ENCODE peak calls at places on chromosome 3, in seven cellular contexts. One of them, this sample, is unnamed.

GRCh38 chr3:153138267-153139210 is 23.5 kb upstream of the RAP2B start:
- DNase-seq in AG08396: peak
- DNase-seq in CMK: no peak
- DNase-seq in NCI-H774: no peak
- DNase-seq in heart left ventricle: peak
- DNase-seq in activated naive CD8-positive, alpha-beta T cell treated with anti-CD3 and anti-CD28 coated beads, Interleukin-2, amount 50 U/mL, for 24 hours: peak
- DNase-seq in fibroblast of pulmonary artery: peak
- DNase-seq in this sample: peak

GRCh38 chr3:114401346-114401745 is 107.5 kb downstream of the TIGIT start:
- DNase-seq in AG08396: no peak
- DNase-seq in CMK: no peak
- DNase-seq in NCI-H774: no peak
- DNase-seq in heart left ventricle: no peak
- DNase-seq in activated naive CD8-positive, alpha-beta T cell treated with anti-CD3 and anti-CD28 coated beads, Interleukin-2, amount 50 U/mL, for 24 hours: no peak
- DNase-seq in fibroblast of pulmonary artery: no peak
- DNase-seq in this sample: no peak

GRCh38 chr3:138949445-138950005 is 2.5 kb downstream of the FOXL2NB start:
- DNase-seq in AG08396: no peak
- DNase-seq in CMK: no peak
- DNase-seq in NCI-H774: no peak
- DNase-seq in heart left ventricle: no peak
- DNase-seq in activated naive CD8-positive, alpha-beta T cell treated with anti-CD3 and anti-CD28 coated beads, Interleukin-2, amount 50 U/mL, for 24 hours: no peak
- DNase-seq in fibroblast of pulmonary artery: no peak
- DNase-seq in this sample: no peak

GRCh38 chr3:52374173-52374572 is 58.1 kb downstream of the DNAH1 start:
- DNase-seq in AG08396: no peak
- DNase-seq in CMK: no peak
- DNase-seq in NCI-H774: no peak
- DNase-seq in heart left ventricle: no peak
- DNase-seq in activated naive CD8-positive, alpha-beta T cell treated with anti-CD3 and anti-CD28 coated beads, Interleukin-2, amount 50 U/mL, for 24 hours: no peak
- DNase-seq in fibroblast of pulmonary artery: no peak
- DNase-seq in this sample: no peak

GRCh38 chr3:121885386-121885785 is 8.8 kb upstream of the SLC15A2 start:
- DNase-seq in AG08396: no peak
- DNase-seq in CMK: no peak
- DNase-seq in NCI-H774: no peak
- DNase-seq in heart left ventricle: no peak
- DNase-seq in activated naive CD8-positive, alpha-beta T cell treated with anti-CD3 and anti-CD28 coated beads, Interleukin-2, amount 50 U/mL, for 24 hours: no peak
- DNase-seq in fibroblast of pulmonary artery: peak
- DNase-seq in this sample: no peak

GRCh38 chr3:170257145-170257544 is 34.9 kb downstream of the PRKCI start:
- DNase-seq in AG08396: no peak
- DNase-seq in CMK: no peak
- DNase-seq in NCI-H774: no peak
- DNase-seq in heart left ventricle: no peak
- DNase-seq in activated naive CD8-positive, alpha-beta T cell treated with anti-CD3 and anti-CD28 coated beads, Interleukin-2, amount 50 U/mL, for 24 hours: peak
- DNase-seq in fibroblast of pulmonary artery: no peak
- DNase-seq in this sample: no peak

GRCh38 chr3:119810018-119810435 is 28.1 kb downstream of the NR1I2 start:
- DNase-seq in AG08396: peak
- DNase-seq in CMK: no peak
- DNase-seq in NCI-H774: no peak
- DNase-seq in heart left ventricle: no peak
- DNase-seq in activated naive CD8-positive, alpha-beta T cell treated with anti-CD3 and anti-CD28 coated beads, Interleukin-2, amount 50 U/mL, for 24 hours: peak
- DNase-seq in fibroblast of pulmonary artery: peak
- DNase-seq in this sample: peak

GRCh38 chr3:184058029-184058428 is 5.2 kb downstream of the HTR3C start:
- DNase-seq in AG08396: no peak
- DNase-seq in CMK: no peak
- DNase-seq in NCI-H774: no peak
- DNase-seq in heart left ventricle: no peak
- DNase-seq in activated naive CD8-positive, alpha-beta T cell treated with anti-CD3 and anti-CD28 coated beads, Interleukin-2, amount 50 U/mL, for 24 hours: no peak
- DNase-seq in fibroblast of pulmonary artery: peak
- DNase-seq in this sample: no peak

GRCh38 chr3:113255854-113256615 is 44.7 kb downstream of the BOC start:
- DNase-seq in AG08396: no peak
- DNase-seq in CMK: no peak
- DNase-seq in NCI-H774: no peak
- DNase-seq in heart left ventricle: no peak
- DNase-seq in activated naive CD8-positive, alpha-beta T cell treated with anti-CD3 and anti-CD28 coated beads, Interleukin-2, amount 50 U/mL, for 24 hours: no peak
- DNase-seq in fibroblast of pulmonary artery: no peak
- DNase-seq in this sample: no peak

GRCh38 chr3:126678691-126679317 is 23.9 kb upstream of the TXNRD3 start:
- DNase-seq in AG08396: no peak
- DNase-seq in CMK: no peak
- DNase-seq in NCI-H774: no peak
- DNase-seq in heart left ventricle: no peak
- DNase-seq in activated naive CD8-positive, alpha-beta T cell treated with anti-CD3 and anti-CD28 coated beads, Interleukin-2, amount 50 U/mL, for 24 hours: no peak
- DNase-seq in fibroblast of pulmonary artery: no peak
- DNase-seq in this sample: no peak

GRCh38 chr3:156463123-156463522 is 91.8 kb downstream of the SSR3 start:
- DNase-seq in AG08396: no peak
- DNase-seq in CMK: no peak
- DNase-seq in NCI-H774: no peak
- DNase-seq in heart left ventricle: no peak
- DNase-seq in activated naive CD8-positive, alpha-beta T cell treated with anti-CD3 and anti-CD28 coated beads, Interleukin-2, amount 50 U/mL, for 24 hours: no peak
- DNase-seq in fibroblast of pulmonary artery: no peak
- DNase-seq in this sample: no peak

GRCh38 chr3:48614044-48614443 is 4.6 kb upstream of the UQCRC1 start:
- DNase-seq in AG08396: peak
- DNase-seq in CMK: no peak
- DNase-seq in NCI-H774: no peak
- DNase-seq in heart left ventricle: no peak
- DNase-seq in activated naive CD8-positive, alpha-beta T cell treated with anti-CD3 and anti-CD28 coated beads, Interleukin-2, amount 50 U/mL, for 24 hours: no peak
- DNase-seq in fibroblast of pulmonary artery: peak
- DNase-seq in this sample: peak

GRCh38 chr3:25281041-25281842 is 146.8 kb upstream of the RARB start:
- DNase-seq in AG08396: no peak
- DNase-seq in CMK: no peak
- DNase-seq in NCI-H774: peak
- DNase-seq in heart left ventricle: no peak
- DNase-seq in activated naive CD8-positive, alpha-beta T cell treated with anti-CD3 and anti-CD28 coated beads, Interleukin-2, amount 50 U/mL, for 24 hours: no peak
- DNase-seq in fibroblast of pulmonary artery: no peak
- DNase-seq in this sample: no peak

GRCh38 chr3:32283304-32283703 is 44.8 kb downstream of the CMTM8 start:
- DNase-seq in AG08396: no peak
- DNase-seq in CMK: no peak
- DNase-seq in NCI-H774: no peak
- DNase-seq in heart left ventricle: peak
- DNase-seq in activated naive CD8-positive, alpha-beta T cell treated with anti-CD3 and anti-CD28 coated beads, Interleukin-2, amount 50 U/mL, for 24 hours: no peak
- DNase-seq in fibroblast of pulmonary artery: no peak
- DNase-seq in this sample: peak

GRCh38 chr3:132135628-132136333 is 101.0 kb upstream of the CPNE4 start:
- DNase-seq in AG08396: peak
- DNase-seq in CMK: no peak
- DNase-seq in NCI-H774: no peak
- DNase-seq in heart left ventricle: no peak
- DNase-seq in activated naive CD8-positive, alpha-beta T cell treated with anti-CD3 and anti-CD28 coated beads, Interleukin-2, amount 50 U/mL, for 24 hours: no peak
- DNase-seq in fibroblast of pulmonary artery: peak
- DNase-seq in this sample: peak

GRCh38 chr3:44554626-44555592 is at the start of gene ZKSCAN7:
- DNase-seq in AG08396: peak
- DNase-seq in CMK: no peak
- DNase-seq in NCI-H774: peak
- DNase-seq in heart left ventricle: peak
- DNase-seq in activated naive CD8-positive, alpha-beta T cell treated with anti-CD3 and anti-CD28 coated beads, Interleukin-2, amount 50 U/mL, for 24 hours: peak
- DNase-seq in fibroblast of pulmonary artery: peak
- DNase-seq in this sample: peak

GRCh38 chr3:84960581-84960980 is 1.8 kb downstream of the CADM2 start:
- DNase-seq in AG08396: no peak
- DNase-seq in CMK: no peak
- DNase-seq in NCI-H774: no peak
- DNase-seq in heart left ventricle: no peak
- DNase-seq in activated naive CD8-positive, alpha-beta T cell treated with anti-CD3 and anti-CD28 coated beads, Interleukin-2, amount 50 U/mL, for 24 hours: no peak
- DNase-seq in fibroblast of pulmonary artery: no peak
- DNase-seq in this sample: no peak

GRCh38 chr3:45746974-45747622 is 49.2 kb downstream of the SLC6A20 start:
- DNase-seq in AG08396: no peak
- DNase-seq in CMK: no peak
- DNase-seq in NCI-H774: no peak
- DNase-seq in heart left ventricle: no peak
- DNase-seq in activated naive CD8-positive, alpha-beta T cell treated with anti-CD3 and anti-CD28 coated beads, Interleukin-2, amount 50 U/mL, for 24 hours: no peak
- DNase-seq in fibroblast of pulmonary artery: no peak
- DNase-seq in this sample: no peak

GRCh38 chr3:23763040-23763477 is 42.7 kb upstream of the UBE2E1 start:
- DNase-seq in AG08396: no peak
- DNase-seq in CMK: no peak
- DNase-seq in NCI-H774: no peak
- DNase-seq in heart left ventricle: peak
- DNase-seq in activated naive CD8-positive, alpha-beta T cell treated with anti-CD3 and anti-CD28 coated beads, Interleukin-2, amount 50 U/mL, for 24 hours: no peak
- DNase-seq in fibroblast of pulmonary artery: peak
- DNase-seq in this sample: no peak

GRCh38 chr3:37096292-37096691 is 78.1 kb downstream of the LRRFIP2 start:
- DNase-seq in AG08396: peak
- DNase-seq in CMK: no peak
- DNase-seq in NCI-H774: no peak
- DNase-seq in heart left ventricle: no peak
- DNase-seq in activated naive CD8-positive, alpha-beta T cell treated with anti-CD3 and anti-CD28 coated beads, Interleukin-2, amount 50 U/mL, for 24 hours: no peak
- DNase-seq in fibroblast of pulmonary artery: peak
- DNase-seq in this sample: peak

GRCh38 chr3:191518861-191519260 is 57.9 kb downstream of the PYDC2 start:
- DNase-seq in AG08396: no peak
- DNase-seq in CMK: no peak
- DNase-seq in NCI-H774: no peak
- DNase-seq in heart left ventricle: no peak
- DNase-seq in activated naive CD8-positive, alpha-beta T cell treated with anti-CD3 and anti-CD28 coated beads, Interleukin-2, amount 50 U/mL, for 24 hours: no peak
- DNase-seq in fibroblast of pulmonary artery: no peak
- DNase-seq in this sample: no peak

GRCh38 chr3:86995537-86995936 is 4.6 kb upstream of the VGLL3 start:
- DNase-seq in AG08396: peak
- DNase-seq in CMK: no peak
- DNase-seq in NCI-H774: no peak
- DNase-seq in heart left ventricle: no peak
- DNase-seq in activated naive CD8-positive, alpha-beta T cell treated with anti-CD3 and anti-CD28 coated beads, Interleukin-2, amount 50 U/mL, for 24 hours: no peak
- DNase-seq in fibroblast of pulmonary artery: peak
- DNase-seq in this sample: peak

This sample was measured in brain microvascular endothelial cell.